ENCODE peak calls at places on chromosomes 16 and 17, in five cellular contexts. One of them, this sample, is unnamed.

GRCh38 chr17:69412336-69412735 is 2.2 kb upstream of the MAP2K6 start:
- DNase-seq in H1: no peak
- DNase-seq in K562: no peak
- DNase-seq in IMR-90: no peak
- DNase-seq in HepG2: no peak
- DNase-seq in this sample: no peak

GRCh38 chr16:76955629-76956028 is 235.4 kb upstream of the MON1B start:
- DNase-seq in HepG2: no peak
- DNase-seq in H1: no peak
- DNase-seq in K562: no peak
- DNase-seq in IMR-90: peak
- DNase-seq in this sample: peak

GRCh38 chr17:74528491-74529199 is 2.6 kb downstream of the CD300LB start:
- DNase-seq in IMR-90: no peak
- DNase-seq in H1: no peak
- DNase-seq in HepG2: no peak
- DNase-seq in K562: no peak
- DNase-seq in this sample: no peak

GRCh38 chr16:11084484-11085024 is 140.2 kb downstream of the CLEC16A start:
- DNase-seq in IMR-90: peak
- DNase-seq in K562: peak
- DNase-seq in H1: no peak
- DNase-seq in HepG2: peak
- DNase-seq in this sample: no peak

GRCh38 chr16:77788196-77789084 is at the start of gene VAT1L:
- DNase-seq in H1: peak
- DNase-seq in HepG2: no peak
- DNase-seq in K562: peak
- DNase-seq in IMR-90: peak
- DNase-seq in this sample: peak

GRCh38 chr16:82655315-82655714 is 28.5 kb downstream of the CDH13 start:
- DNase-seq in IMR-90: peak
- DNase-seq in K562: no peak
- DNase-seq in HepG2: no peak
- DNase-seq in H1: no peak
- DNase-seq in this sample: no peak

GRCh38 chr17:520447-521167 is 168.0 kb upstream of the RPH3AL start:
- DNase-seq in IMR-90: peak
- DNase-seq in H1: no peak
- DNase-seq in K562: no peak
- DNase-seq in HepG2: no peak
- DNase-seq in this sample: no peak

GRCh38 chr17:10879110-10879509 is 41.2 kb upstream of the PIRT start:
- DNase-seq in H1: no peak
- DNase-seq in HepG2: no peak
- DNase-seq in K562: peak
- DNase-seq in IMR-90: no peak
- DNase-seq in this sample: no peak

GRCh38 chr17:80008383-80008840 is 27.3 kb downstream of the TBC1D16 start:
- DNase-seq in H1: peak
- DNase-seq in IMR-90: peak
- DNase-seq in HepG2: peak
- DNase-seq in K562: peak
- DNase-seq in this sample: peak

GRCh38 chr17:80812362-80813088 is 179.1 kb upstream of the CHMP6 start:
- DNase-seq in HepG2: no peak
- DNase-seq in K562: no peak
- DNase-seq in IMR-90: no peak
- DNase-seq in H1: no peak
- DNase-seq in this sample: no peak

GRCh38 chr16:1800703-1801102 is 7.2 kb upstream of the IGFALS start:
- DNase-seq in H1: no peak
- DNase-seq in IMR-90: no peak
- DNase-seq in HepG2: no peak
- DNase-seq in K562: no peak
- DNase-seq in this sample: no peak

GRCh38 chr16:49890876-49891275 is 35.0 kb upstream of the ZNF423 start:
- DNase-seq in IMR-90: no peak
- DNase-seq in K562: peak
- DNase-seq in HepG2: no peak
- DNase-seq in H1: peak
- DNase-seq in this sample: peak

GRCh38 chr17:65013613-65014391 is 42.7 kb downstream of the GNA13 start:
- DNase-seq in IMR-90: peak
- DNase-seq in K562: no peak
- DNase-seq in HepG2: peak
- DNase-seq in H1: no peak
- DNase-seq in this sample: no peak

GRCh38 chr17:30917050-30917449 is 4.7 kb upstream of the ADAP2 start:
- DNase-seq in H1: no peak
- DNase-seq in IMR-90: no peak
- DNase-seq in HepG2: no peak
- DNase-seq in K562: no peak
- DNase-seq in this sample: no peak

GRCh38 chr16:19123535-19124178 is 9.9 kb downstream of the ITPRIPL2 start:
- DNase-seq in K562: no peak
- DNase-seq in IMR-90: no peak
- DNase-seq in HepG2: peak
- DNase-seq in H1: no peak
- DNase-seq in this sample: peak

GRCh38 chr17:48016112-48016511 is 21.5 kb downstream of the COPZ2 start:
- DNase-seq in HepG2: no peak
- DNase-seq in H1: no peak
- DNase-seq in IMR-90: peak
- DNase-seq in K562: no peak
- DNase-seq in this sample: peak

GRCh38 chr17:81731271-81731670 is 19.2 kb downstream of the SLC25A10 start:
- DNase-seq in K562: no peak
- DNase-seq in HepG2: no peak
- DNase-seq in H1: no peak
- DNase-seq in IMR-90: peak
- DNase-seq in this sample: no peak

GRCh38 chr17:40598928-40599627 is 33.8 kb upstream of the CCR7 start:
- DNase-seq in HepG2: no peak
- DNase-seq in H1: no peak
- DNase-seq in IMR-90: peak
- DNase-seq in K562: no peak
- DNase-seq in this sample: no peak

GRCh38 chr17:8221663-8222379 is 11.4 kb upstream of the AURKB start:
- DNase-seq in K562: peak
- DNase-seq in HepG2: no peak
- DNase-seq in H1: peak
- DNase-seq in IMR-90: peak
- DNase-seq in this sample: peak

GRCh38 chr17:3773511-3773910 is 27.5 kb downstream of the ITGAE start:
- DNase-seq in IMR-90: peak
- DNase-seq in HepG2: no peak
- DNase-seq in H1: no peak
- DNase-seq in K562: no peak
- DNase-seq in this sample: peak

GRCh38 chr16:55876854-55877253 is 1.7 kb upstream of the CES5A start:
- DNase-seq in IMR-90: peak
- DNase-seq in HepG2: no peak
- DNase-seq in K562: no peak
- DNase-seq in H1: no peak
- DNase-seq in this sample: peak

GRCh38 chr16:68079616-68080344 is 5.4 kb upstream of the NFATC3 start:
- DNase-seq in H1: no peak
- DNase-seq in HepG2: peak
- DNase-seq in K562: peak
- DNase-seq in IMR-90: no peak
- DNase-seq in this sample: no peak

GRCh38 chr16:7590934-7591333 is 258.3 kb downstream of the RBFOX1 start:
- DNase-seq in H1: no peak
- DNase-seq in IMR-90: no peak
- DNase-seq in K562: no peak
- DNase-seq in HepG2: no peak
- DNase-seq in this sample: no peak

GRCh38 chr17:29958947-29959657 is 17.7 kb downstream of the EFCAB5 start:
- DNase-seq in IMR-90: peak
- DNase-seq in HepG2: no peak
- DNase-seq in H1: no peak
- DNase-seq in K562: no peak
- DNase-seq in this sample: no peak

GRCh38 chr16:85300451-85300968 is 188.2 kb upstream of the CIBAR2 start:
- DNase-seq in IMR-90: no peak
- DNase-seq in K562: no peak
- DNase-seq in H1: no peak
- DNase-seq in HepG2: no peak
- DNase-seq in this sample: no peak

GRCh38 chr17:73637866-73638265 is 6.4 kb downstream of the SDK2 start:
- DNase-seq in H1: no peak
- DNase-seq in IMR-90: no peak
- DNase-seq in HepG2: no peak
- DNase-seq in K562: no peak
- DNase-seq in this sample: no peak

GRCh38 chr17:27109346-27109745 is 184.6 kb upstream of the WSB1 start:
- DNase-seq in H1: no peak
- DNase-seq in IMR-90: no peak
- DNase-seq in HepG2: no peak
- DNase-seq in K562: no peak
- DNase-seq in this sample: no peak

GRCh38 chr17:14781123-14781522 is 480.2 kb downstream of the HS3ST3B1 start:
- DNase-seq in K562: no peak
- DNase-seq in H1: no peak
- DNase-seq in HepG2: no peak
- DNase-seq in IMR-90: no peak
- DNase-seq in this sample: no peak

DNA sequence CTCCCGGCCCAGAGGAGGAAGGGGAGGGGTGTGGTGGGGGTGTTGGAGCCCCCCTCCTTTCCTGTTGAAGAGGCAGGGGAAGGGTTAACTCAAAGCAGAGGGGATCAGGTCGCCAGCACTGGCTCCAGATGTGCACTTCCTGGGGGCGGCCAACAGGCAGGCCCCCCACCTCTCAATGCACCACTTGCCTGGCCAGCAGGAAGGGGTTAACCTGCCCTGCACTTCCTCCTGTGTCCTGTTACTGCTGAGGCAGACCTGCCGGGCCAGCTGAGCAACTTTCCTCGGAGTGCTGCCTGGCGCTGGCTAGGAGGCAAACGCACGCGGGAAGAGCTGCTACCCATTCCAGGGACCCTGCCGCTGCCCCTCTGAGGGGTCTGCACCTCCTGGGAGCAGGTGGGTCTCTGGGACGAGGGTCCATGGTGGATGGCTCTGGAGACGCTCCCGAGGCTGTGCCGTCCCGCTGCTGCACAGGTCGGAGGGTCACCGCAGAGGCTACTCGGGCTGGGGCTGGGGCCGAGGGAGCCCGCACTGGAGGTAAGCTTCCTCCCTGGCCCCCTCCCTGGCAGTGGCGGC is at the start of gene EPN3:
- DNase-seq in H1: no peak
- DNase-seq in IMR-90: no peak
- DNase-seq in HepG2: no peak
- DNase-seq in K562: no peak
- DNase-seq in this sample: no peak
- TF ChIP-seq MAFK in H1: no peak
- TF ChIP-seq MAFK in IMR-90: no peak
- TF ChIP-seq MAFK in HepG2: no peak
- TF ChIP-seq MAFK in K562: no peak
- TF ChIP-seq MAFK in this sample: no peak

GRCh38 chr16:71867934-71868333 is 16.0 kb downstream of the ZNF821 start:
- DNase-seq in IMR-90: no peak
- DNase-seq in HepG2: peak
- DNase-seq in H1: no peak
- DNase-seq in K562: no peak
- DNase-seq in this sample: no peak
- TF ChIP-seq MAFK in IMR-90: no peak
- TF ChIP-seq MAFK in HepG2: no peak
- TF ChIP-seq MAFK in H1: no peak
- TF ChIP-seq MAFK in K562: no peak
- TF ChIP-seq MAFK in this sample: no peak

DNA sequence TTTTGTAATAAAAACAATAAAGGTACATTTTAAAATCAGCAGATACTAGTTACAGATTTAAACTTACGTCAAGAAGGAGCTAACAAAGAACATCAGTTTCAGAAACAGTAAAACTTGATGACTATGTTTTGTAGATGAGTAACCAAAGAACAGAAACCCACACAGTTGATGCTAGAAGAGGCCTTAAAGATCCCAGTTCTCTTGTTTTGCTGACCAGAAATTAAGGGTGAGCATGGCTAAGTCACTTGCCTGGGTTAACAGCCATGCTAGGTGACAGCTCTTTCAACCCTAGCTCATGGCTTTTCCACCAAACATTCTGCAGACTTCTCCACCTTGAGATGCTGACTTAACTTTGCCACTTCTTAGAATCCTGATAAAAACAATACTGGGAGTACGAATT is 26.4 kb downstream of the STX8 start:
- DNase-seq in IMR-90: no peak
- DNase-seq in K562: no peak
- DNase-seq in HepG2: no peak
- DNase-seq in H1: no peak
- DNase-seq in this sample: no peak
- TF ChIP-seq MAFK in IMR-90: no peak
- TF ChIP-seq MAFK in K562: no peak
- TF ChIP-seq MAFK in HepG2: no peak
- TF ChIP-seq MAFK in H1: no peak
- TF ChIP-seq MAFK in this sample: no peak

GRCh38 chr17:16261049-16261448 is 44.0 kb downstream of the PIGL start:
- DNase-seq in IMR-90: no peak
- DNase-seq in K562: no peak
- DNase-seq in H1: no peak
- DNase-seq in HepG2: no peak
- DNase-seq in this sample: no peak

GRCh38 chr17:16258916-16259315 is 41.9 kb downstream of the PIGL start:
- DNase-seq in IMR-90: peak
- DNase-seq in H1: no peak
- DNase-seq in HepG2: no peak
- DNase-seq in K562: no peak
- DNase-seq in this sample: no peak

GRCh38 chr17:16255481-16255901 is 38.5 kb downstream of the PIGL start:
- DNase-seq in IMR-90: peak
- DNase-seq in K562: no peak
- DNase-seq in HepG2: peak
- DNase-seq in H1: peak
- DNase-seq in this sample: no peak

GRCh38 chr17:16262201-16262600 is 45.2 kb downstream of the PIGL start:
- DNase-seq in H1: no peak
- DNase-seq in IMR-90: no peak
- DNase-seq in K562: no peak
- DNase-seq in HepG2: no peak
- DNase-seq in this sample: no peak

DNA sequence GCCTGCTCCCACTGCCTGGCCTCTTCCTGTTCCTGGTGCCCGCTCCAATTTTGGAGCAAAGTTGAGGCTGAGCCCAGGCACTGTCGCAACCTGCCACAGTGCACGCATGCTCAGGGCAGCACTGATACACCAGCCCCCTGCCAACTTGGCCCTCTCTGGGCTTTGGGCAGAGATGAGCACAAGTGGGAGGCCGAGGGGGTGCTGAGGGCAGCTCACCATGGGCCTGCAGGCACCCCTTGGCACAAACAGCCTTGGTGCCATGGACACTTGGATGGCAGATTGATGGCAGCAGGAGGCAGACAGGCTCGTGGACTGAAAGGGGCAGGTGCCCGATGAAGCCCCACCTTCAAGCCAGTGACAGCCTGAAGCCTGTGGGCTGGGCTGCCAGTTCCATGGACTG is 42.9 kb downstream of the PIGL start:
- DNase-seq in HepG2: no peak
- DNase-seq in IMR-90: no peak
- DNase-seq in K562: no peak
- DNase-seq in H1: no peak
- DNase-seq in this sample: no peak
- TF ChIP-seq MAFK in HepG2: no peak
- TF ChIP-seq MAFK in IMR-90: no peak
- TF ChIP-seq MAFK in K562: no peak
- TF ChIP-seq MAFK in H1: no peak
- TF ChIP-seq MAFK in this sample: no peak